ENCODE peak calls at places on chromosomes 4 and X, in four cellular contexts. One of them, this sample, is unnamed.

GRCh38 chr4:73653695-73654106 is 33.5 kb upstream of the RASSF6 start:
- DNase-seq in T-helper 9 cell: no peak
- DNase-seq in A549: peak
- DNase-seq in stimulated activated CD4-positive, alpha-beta T cell treated with anti-CD3 and anti-CD28 coated beads, Interleukin-1b, Interleukin-23, amount 100 ng/mL, for 48 hours: no peak
- DNase-seq in this sample: no peak

GRCh38 chrX:51834076-51834475 is 59.3 kb upstream of the MAGED1 start:
- DNase-seq in T-helper 9 cell: no peak
- DNase-seq in stimulated activated CD4-positive, alpha-beta T cell treated with anti-CD3 and anti-CD28 coated beads, Interleukin-1b, Interleukin-23, amount 100 ng/mL, for 48 hours: no peak
- DNase-seq in A549: no peak
- DNase-seq in this sample: no peak

GRCh38 chr4:48483006-48483776 is at the start of gene SLC10A4:
- DNase-seq in stimulated activated CD4-positive, alpha-beta T cell treated with anti-CD3 and anti-CD28 coated beads, Interleukin-1b, Interleukin-23, amount 100 ng/mL, for 48 hours: no peak
- DNase-seq in A549: peak
- DNase-seq in T-helper 9 cell: no peak
- DNase-seq in this sample: peak

GRCh38 chr4:57633212-57633859 is 523.2 kb upstream of the IGFBP7 start:
- DNase-seq in stimulated activated CD4-positive, alpha-beta T cell treated with anti-CD3 and anti-CD28 coated beads, Interleukin-1b, Interleukin-23, amount 100 ng/mL, for 48 hours: no peak
- DNase-seq in A549: no peak
- DNase-seq in T-helper 9 cell: no peak
- DNase-seq in this sample: no peak

GRCh38 chrX:3443186-3443585 is 96.7 kb upstream of the MXRA5 start:
- DNase-seq in T-helper 9 cell: no peak
- DNase-seq in A549: no peak
- DNase-seq in stimulated activated CD4-positive, alpha-beta T cell treated with anti-CD3 and anti-CD28 coated beads, Interleukin-1b, Interleukin-23, amount 100 ng/mL, for 48 hours: no peak
- DNase-seq in this sample: no peak

GRCh38 chr4:82885410-82885809 is 5.5 kb downstream of the SEC31A start:
- DNase-seq in T-helper 9 cell: no peak
- DNase-seq in stimulated activated CD4-positive, alpha-beta T cell treated with anti-CD3 and anti-CD28 coated beads, Interleukin-1b, Interleukin-23, amount 100 ng/mL, for 48 hours: no peak
- DNase-seq in A549: no peak
- DNase-seq in this sample: no peak

GRCh38 chr4:629916-630641 is 4.7 kb downstream of the PDE6B start:
- DNase-seq in stimulated activated CD4-positive, alpha-beta T cell treated with anti-CD3 and anti-CD28 coated beads, Interleukin-1b, Interleukin-23, amount 100 ng/mL, for 48 hours: no peak
- DNase-seq in T-helper 9 cell: no peak
- DNase-seq in A549: no peak
- DNase-seq in this sample: no peak

GRCh38 chr4:168634276-168634802 is 137.5 kb downstream of the PALLD start:
- DNase-seq in T-helper 9 cell: no peak
- DNase-seq in stimulated activated CD4-positive, alpha-beta T cell treated with anti-CD3 and anti-CD28 coated beads, Interleukin-1b, Interleukin-23, amount 100 ng/mL, for 48 hours: no peak
- DNase-seq in A549: no peak
- DNase-seq in this sample: peak

GRCh38 chr4:163679189-163679588 is 184.7 kb downstream of the TMA16 start:
- DNase-seq in T-helper 9 cell: no peak
- DNase-seq in stimulated activated CD4-positive, alpha-beta T cell treated with anti-CD3 and anti-CD28 coated beads, Interleukin-1b, Interleukin-23, amount 100 ng/mL, for 48 hours: no peak
- DNase-seq in A549: peak
- DNase-seq in this sample: no peak

GRCh38 chr4:82811838-82812672 is 13.5 kb upstream of the SCD5 start:
- DNase-seq in A549: no peak
- DNase-seq in stimulated activated CD4-positive, alpha-beta T cell treated with anti-CD3 and anti-CD28 coated beads, Interleukin-1b, Interleukin-23, amount 100 ng/mL, for 48 hours: no peak
- DNase-seq in T-helper 9 cell: no peak
- DNase-seq in this sample: no peak

GRCh38 chrX:109732780-109733657 is at the start of gene ACSL4:
- DNase-seq in A549: peak
- DNase-seq in T-helper 9 cell: peak
- DNase-seq in stimulated activated CD4-positive, alpha-beta T cell treated with anti-CD3 and anti-CD28 coated beads, Interleukin-1b, Interleukin-23, amount 100 ng/mL, for 48 hours: peak
- DNase-seq in this sample: peak

GRCh38 chrX:20317873-20318272 is 51.2 kb upstream of the RPS6KA3 start:
- DNase-seq in T-helper 9 cell: no peak
- DNase-seq in stimulated activated CD4-positive, alpha-beta T cell treated with anti-CD3 and anti-CD28 coated beads, Interleukin-1b, Interleukin-23, amount 100 ng/mL, for 48 hours: no peak
- DNase-seq in A549: no peak
- DNase-seq in this sample: no peak

GRCh38 chr4:38753021-38753806 is 29.6 kb downstream of the TLR10 start:
- DNase-seq in A549: no peak
- DNase-seq in T-helper 9 cell: no peak
- DNase-seq in stimulated activated CD4-positive, alpha-beta T cell treated with anti-CD3 and anti-CD28 coated beads, Interleukin-1b, Interleukin-23, amount 100 ng/mL, for 48 hours: no peak
- DNase-seq in this sample: no peak

GRCh38 chr4:85778809-85779124 is 303.8 kb downstream of the ARHGAP24 start:
- DNase-seq in T-helper 9 cell: no peak
- DNase-seq in stimulated activated CD4-positive, alpha-beta T cell treated with anti-CD3 and anti-CD28 coated beads, Interleukin-1b, Interleukin-23, amount 100 ng/mL, for 48 hours: no peak
- DNase-seq in A549: no peak
- DNase-seq in this sample: no peak

GRCh38 chr4:148116971-148117370 is 325.2 kb downstream of the NR3C2 start:
- DNase-seq in T-helper 9 cell: no peak
- DNase-seq in A549: no peak
- DNase-seq in stimulated activated CD4-positive, alpha-beta T cell treated with anti-CD3 and anti-CD28 coated beads, Interleukin-1b, Interleukin-23, amount 100 ng/mL, for 48 hours: no peak
- DNase-seq in this sample: no peak

This sample was measured in activated T-cell treated with anti-CD3 and anti-CD28 coated beads, Interleukin-2, amount 50 U/mL, for 72 hours.